ENCODE peak calls at places on chromosomes 6 and 20, in eight cellular contexts. A is foreskin fibroblast, H is spleen, K is HCT116, P is heart left ventricle, Q is HFF-Myc, U is astrocyte, C is BE2C. V is an unnamed sample.

GRCh38 chr6:6699741-6700367 is 111.3 kb downstream of the LY86 start:
- DNase-seq in A (peak), H (no peak), K (peak), P (peak), Q (peak), U (peak), C (peak), V (peak)

GRCh38 chr6:68774843-68775242 is 139.8 kb downstream of the ADGRB3 start:
- DNase-seq in A (no peak), H (no peak), K (no peak), P (no peak), Q (no peak), U (no peak), C (no peak), V (no peak)

GRCh38 chr20:63782051-63782471 is 42.5 kb downstream of the SLC2A4RG start:
- DNase-seq in A (no peak), H (no peak), K (peak), P (no peak), Q (no peak), U (no peak), C (no peak), V (no peak)

GRCh38 chr6:168165373-168165772 is 86.4 kb upstream of the FRMD1 start:
- DNase-seq in A (peak), H (no peak), K (no peak), P (no peak), Q (no peak), U (no peak), C (no peak), V (no peak)

GRCh38 chr6:21754891-21755290 is 161.3 kb downstream of the SOX4 start:
- DNase-seq in A (peak), H (no peak), K (peak), P (no peak), Q (no peak), U (peak), C (no peak), V (no peak)

GRCh38 chr20:1619861-1620444 is at the start of gene SIRPB1:
- DNase-seq in A (no peak), H (peak), K (no peak), P (no peak), Q (no peak), U (no peak), C (no peak), V (peak)

GRCh38 chr6:147287869-147288271 is 83.7 kb downstream of the STXBP5 start:
- DNase-seq in A (peak), H (no peak), K (peak), P (no peak), Q (no peak), U (peak), C (no peak), V (no peak)

GRCh38 chr20:34268851-34269668 is 27.8 kb downstream of the ASIP start:
- DNase-seq in A (peak), H (peak), K (no peak), P (peak), Q (no peak), U (peak), C (peak), V (no peak)

GRCh38 chr20:50322703-50323131 is 132.1 kb downstream of the CEBPB start:
- DNase-seq in A (no peak), H (no peak), K (no peak), P (no peak), Q (no peak), U (no peak), C (no peak), V (no peak)

GRCh38 chr20:44349349-44349748 is 6.2 kb upstream of the HNF4A start:
- DNase-seq in A (no peak), H (no peak), K (no peak), P (no peak), Q (no peak), U (no peak), C (no peak), V (no peak)

GRCh38 chr6:2429032-2429431 is 183.6 kb upstream of the GMDS start:
- DNase-seq in A (no peak), H (no peak), K (no peak), P (no peak), Q (no peak), U (no peak), C (no peak), V (no peak)

GRCh38 chr6:71181565-71181964 is 107.0 kb upstream of the OGFRL1 start:
- DNase-seq in A (peak), H (no peak), K (peak), P (no peak), Q (peak), U (peak), C (no peak), V (peak)

GRCh38 chr6:128720891-128721290 is 162.0 kb upstream of the LAMA2 start:
- DNase-seq in A (no peak), H (no peak), K (no peak), P (no peak), Q (no peak), U (no peak), C (no peak), V (no peak)

GRCh38 chr6:49915035-49915434 is 48.7 kb upstream of the CRISP1 start:
- DNase-seq in A (no peak), H (no peak), K (no peak), P (peak), Q (no peak), U (no peak), C (peak), V (no peak)

GRCh38 chr20:24389686-24390085 is 79.7 kb upstream of the SYNDIG1 start:
- DNase-seq in A (no peak), H (no peak), K (no peak), P (peak), Q (no peak), U (no peak), C (no peak), V (no peak)

GRCh38 chr20:30611239-30611984 is 646.1 kb upstream of the DEFB115 start:
- DNase-seq in A (no peak), H (no peak), K (no peak), P (no peak), Q (no peak), U (no peak), C (no peak), V (no peak)

GRCh38 chr6:144953552-144954240 is 668.6 kb downstream of the UTRN start:
- DNase-seq in A (peak), H (no peak), K (peak), P (no peak), Q (no peak), U (peak), C (no peak), V (peak)

GRCh38 chr6:134267917-134268361 is 50.0 kb downstream of the SGK1 start:
- DNase-seq in A (no peak), H (no peak), K (no peak), P (peak), Q (no peak), U (no peak), C (no peak), V (no peak)

GRCh38 chr6:111781055-111781708 is 92.1 kb downstream of the FYN start:
- DNase-seq in A (peak), H (no peak), K (no peak), P (no peak), Q (no peak), U (no peak), C (peak), V (no peak)

GRCh38 chr6:141866731-141867502 is 265.8 kb upstream of the GJE1 start:
- DNase-seq in A (no peak), H (no peak), K (no peak), P (no peak), Q (no peak), U (no peak), C (no peak), V (no peak)

GRCh38 chr20:38125157-38126056 is 39.7 kb downstream of the TGM2 start:
- DNase-seq in A (peak), H (peak), K (no peak), P (peak), Q (no peak), U (peak), C (no peak), V (no peak)

GRCh38 chr6:43667245-43668150 is 20.1 kb downstream of the MRPS18A start:
- DNase-seq in A (peak), H (peak), K (peak), P (peak), Q (peak), U (peak), C (peak), V (no peak)

GRCh38 chr6:110357298-110357695 is 852 bp downstream of the METTL24 start:
- DNase-seq in A (no peak), H (no peak), K (no peak), P (no peak), Q (no peak), U (no peak), C (no peak), V (no peak)

GRCh38 chr6:110359554-110359953 is 1.4 kb upstream of the METTL24 start:
- DNase-seq in A (no peak), H (no peak), K (no peak), P (no peak), Q (no peak), U (no peak), C (no peak), V (no peak)

GRCh38 chr6:110358536-110359148 is 493 bp upstream of the METTL24 start:
- DNase-seq in A (peak), H (no peak), K (no peak), P (no peak), Q (no peak), U (no peak), C (no peak), V (no peak)

GRCh38 chr6:110356778-110357177 is 1.4 kb downstream of the METTL24 start:
- DNase-seq in A (no peak), H (no peak), K (no peak), P (no peak), Q (no peak), U (no peak), C (no peak), V (no peak)

DNA sequence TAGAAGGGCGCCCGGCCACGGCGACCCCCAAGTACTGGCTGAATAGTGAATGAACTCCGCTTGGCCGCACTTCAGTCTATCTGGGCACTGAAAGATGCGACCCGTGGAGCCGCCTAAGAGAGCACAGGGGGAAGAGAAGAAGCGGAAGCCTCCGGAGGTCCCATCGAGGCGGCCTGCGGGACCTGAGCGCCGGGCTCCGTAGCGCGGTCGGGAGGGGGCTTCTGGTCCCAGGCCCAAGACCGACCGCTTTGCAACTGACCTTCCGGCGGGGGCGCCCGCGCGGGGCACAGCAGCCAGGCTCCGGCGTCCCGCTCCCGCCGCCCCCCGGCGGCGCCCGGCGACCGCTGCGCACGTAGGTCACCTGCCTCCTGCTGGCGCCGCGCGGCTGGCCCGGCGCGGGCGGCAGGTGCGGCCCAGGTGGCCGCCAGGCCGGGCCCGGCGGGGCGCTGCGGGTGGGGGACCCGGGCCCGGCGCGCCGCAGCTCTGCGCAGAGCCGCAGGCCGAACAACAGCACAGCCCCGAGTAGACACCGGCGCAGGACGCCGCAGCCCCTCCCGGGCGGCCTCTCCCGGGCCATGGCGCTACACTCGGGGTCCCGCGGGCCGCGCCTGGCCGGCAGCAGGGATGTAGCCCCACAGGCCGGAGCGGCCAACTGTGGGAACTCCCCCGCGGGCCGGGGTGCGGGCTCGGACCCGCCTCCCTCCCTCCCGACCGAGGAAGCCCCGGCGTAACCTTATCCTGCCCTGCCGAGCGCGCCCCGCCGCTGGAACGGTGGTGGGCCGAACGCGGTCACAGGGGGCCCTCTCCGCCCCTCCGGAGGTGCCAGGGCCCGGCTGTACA is at the start of gene METTL24:
- DNase-seq in A (peak), H (no peak), K (no peak), P (no peak), Q (no peak), U (no peak), C (peak), V (no peak)
- H3K4me3 ChIP-seq in A (peak), H (peak), K (no peak), P (peak), Q (peak), U (peak), C (peak), V (peak)

DNA sequence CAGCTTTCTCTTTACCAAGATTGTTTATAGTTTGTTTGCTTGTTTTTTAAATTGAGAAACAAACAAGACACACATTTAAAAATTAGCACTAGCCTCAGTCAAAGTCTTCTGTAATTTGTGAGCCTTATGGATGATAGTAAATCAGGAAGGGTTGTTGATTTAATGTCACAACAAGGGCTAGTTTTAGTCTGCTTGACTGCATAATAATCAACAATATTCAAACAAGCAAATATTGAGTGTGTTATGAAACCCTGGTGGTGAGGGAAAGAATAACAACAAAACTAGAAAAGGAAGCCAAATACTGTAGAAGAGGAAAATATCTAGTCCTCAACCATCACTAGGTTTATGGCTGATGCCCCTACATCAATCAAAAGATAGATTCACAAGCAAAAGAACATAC is 228.6 kb downstream of the TBC1D7 start:
- DNase-seq in A (no peak), H (no peak), K (no peak), P (no peak), Q (no peak), U (no peak), C (no peak), V (no peak)
- TF ChIP-seq CTCF in A (peak), H (no peak), K (peak), P (no peak), Q (no peak), U (peak), C (peak), V (peak)

GRCh38 chr6:27214126-27214601 is 33.3 kb upstream of the PRSS16 start:
- DNase-seq in A (peak), H (no peak), K (no peak), P (no peak), Q (no peak), U (no peak), C (peak), V (no peak)
- H3K4me3 ChIP-seq in A (peak), H (no peak), K (no peak), P (no peak), Q (peak), U (peak), C (peak), V (no peak)

GRCh38 chr6:85449818-85450577 is at the start of gene NT5E:
- DNase-seq in A (peak), H (peak), K (no peak), P (peak), Q (no peak), U (peak), C (peak), V (no peak)
- TF ChIP-seq CTCF in A (no peak), H (no peak), K (no peak), P (no peak), Q (no peak), U (no peak), C (no peak), V (no peak)